ENCODE peak calls at places on chromosomes 4 and X, in seven cellular contexts. S is endodermal cell, Y is HTR-8/SVneo, T is fibroblast of the aortic adventitia, Z is EL, X is NCI-H1694 treated with DMSO at 0.1 percent for 48 hours, H is T-helper 2 cell. C is an unnamed sample.

GRCh38 chr4:92566284-92566683 is 262.5 kb downstream of the GRID2 start:
- DNase-seq in Y (no peak), H (no peak), Z (no peak), X (no peak), T (no peak), S (no peak), C (no peak)

GRCh38 chr4:133154725-133155124 is 5.6 kb downstream of the PCDH10 start:
- DNase-seq in Y (no peak), S (peak; percentile 47), T (peak; percentile 62), H (no peak), X (no peak), Z (peak; percentile 37), C (no peak)

GRCh38 chr4:73676136-73676535 is 55.9 kb upstream of the RASSF6 start:
- DNase-seq in S (no peak), Y (no peak), T (no peak), H (no peak), Z (no peak), X (no peak), C (no peak)

GRCh38 chrX:54066841-54067240 is 22.6 kb upstream of the PHF8 start:
- DNase-seq in Z (peak; percentile 22), X (no peak), S (no peak), T (peak; percentile 56), Y (no peak), H (no peak), C (no peak)

GRCh38 chr4:186227221-186227620 is at the start of gene KLKB1:
- DNase-seq in H (no peak), T (no peak), Z (no peak), Y (no peak), X (no peak), S (no peak), C (no peak)

GRCh38 chr4:148495463-148495862 is 53.2 kb upstream of the NR3C2 start:
- DNase-seq in Y (no peak), T (no peak), H (no peak), S (no peak), X (no peak), Z (no peak), C (no peak)

GRCh38 chrX:9378980-9379696 is 85.7 kb upstream of the TBL1X start:
- DNase-seq in H (no peak), Y (no peak), T (peak; percentile 17), Z (peak; percentile 31), S (no peak), X (no peak), C (no peak)

GRCh38 chr4:38488891-38489861 is 174.8 kb upstream of the KLF3 start:
- DNase-seq in T (peak; percentile 71), Y (no peak), Z (no peak), X (peak; percentile 5), S (peak; percentile 67), H (no peak), C (no peak)

GRCh38 chrX:7334253-7334935 is 186.4 kb upstream of the PUDP start:
- DNase-seq in Y (peak; percentile 5), Z (peak; percentile 88), T (peak; percentile 90), H (no peak), X (no peak), S (no peak), C (no peak)

GRCh38 chrX:132292753-132293152 is 73.5 kb upstream of the RAP2C start:
- DNase-seq in X (no peak), H (no peak), Y (peak; percentile 3), T (peak; percentile 75), S (peak; percentile 58), Z (peak; percentile 29), C (no peak)

GRCh38 chr4:36310793-36311192 is 29.4 kb downstream of the DTHD1 start:
- DNase-seq in H (no peak), X (no peak), S (no peak), Y (no peak), Z (no peak), T (no peak), C (no peak)

GRCh38 chrX:20477836-20478532 is 211.3 kb upstream of the RPS6KA3 start:
- DNase-seq in S (no peak), T (no peak), H (no peak), Y (no peak), Z (no peak), X (no peak), C (no peak)

GRCh38 chr4:23333946-23334878 is 555.6 kb downstream of the PPARGC1A start:
- DNase-seq in T (peak; percentile 75), Z (peak; percentile 48), X (no peak), H (no peak), S (peak; percentile 69), Y (peak; percentile 14), C (peak; percentile 97)

C was measured in epithelial cell of proximal tubule.